ENCODE peak calls at places on chromosome 4, in eight cellular contexts. B is activated B cell treated with CpG ODN at 0.5 μM for 24 hours; Z is CD8-positive, alpha-beta T cell; M is type B pancreatic cell; F is kidney epithelial cell; X is tibial nerve; S is fibroblast of the aortic adventitia; L is epithelial cell of esophagus. D is an unnamed sample.

GRCh38 chr4:137651128-137651527 is 118.8 kb upstream of the PCDH18 start:
- DNase-seq in B (no peak), Z (no peak), M (no peak), F (peak; percentile 51), X (no peak), S (no peak), L (no peak), D (no peak)

GRCh38 chr4:129429566-129430339 is 333.8 kb downstream of the C4orf33 start:
- DNase-seq in B (no peak), Z (no peak), M (no peak), F (no peak), X (no peak), S (no peak), L (peak; percentile 32), D (no peak)

GRCh38 chr4:1907848-1908525 is 36.8 kb downstream of the NSD2 start:
- DNase-seq in B (no peak), Z (no peak), M (no peak), F (no peak), X (no peak), S (no peak), L (peak; percentile 97), D (no peak)

GRCh38 chr4:153223935-153224334 is 19.7 kb downstream of the TRIM2 start:
- DNase-seq in B (no peak), Z (no peak), M (no peak), F (peak; percentile 55), X (no peak), S (peak; percentile 87), L (peak; percentile 67), D (no peak)

GRCh38 chr4:13851541-13851940 is 224.0 kb upstream of the BOD1L1 start:
- DNase-seq in B (no peak), Z (no peak), M (no peak), F (no peak), X (no peak), S (no peak), L (no peak), D (no peak)

GRCh38 chr4:158255727-158256324 is 45.5 kb downstream of the TMEM144 start:
- DNase-seq in B (no peak), Z (no peak), M (no peak), F (no peak), X (no peak), S (peak; percentile 84), L (peak; percentile 60), D (no peak)

GRCh38 chr4:149708513-149709175 is 107.0 kb downstream of the IQCM start:
- DNase-seq in B (no peak), Z (no peak), M (no peak), F (peak; percentile 31), X (no peak), S (no peak), L (peak; percentile 90), D (no peak)

GRCh38 chr4:111957992-111958391 is 187.3 kb upstream of the FAM241A start:
- DNase-seq in B (no peak), Z (no peak), M (no peak), F (no peak), X (no peak), S (no peak), L (no peak), D (no peak)

GRCh38 chr4:173040200-173040599 is 128.4 kb upstream of the GALNT7 start:
- DNase-seq in B (no peak), Z (no peak), M (no peak), F (peak; percentile 70), X (no peak), S (peak; percentile 31), L (no peak), D (no peak)

GRCh38 chr4:18938343-18939109 is 917.0 kb upstream of the LCORL start:
- DNase-seq in B (no peak), Z (no peak), M (no peak), F (peak; percentile 51), X (no peak), S (no peak), L (no peak), D (no peak)

GRCh38 chr4:74041418-74041817 is 2.9 kb upstream of the CXCL3 start:
- DNase-seq in B (no peak), Z (no peak), M (no peak), F (no peak), X (no peak), S (no peak), L (no peak), D (no peak)

GRCh38 chr4:138297743-138298405 is 55.7 kb upstream of the SLC7A11 start:
- DNase-seq in B (no peak), Z (no peak), M (no peak), F (no peak), X (no peak), S (no peak), L (no peak), D (no peak)

GRCh38 chr4:64533637-64534036 is 124.4 kb upstream of the TECRL start:
- DNase-seq in B (no peak), Z (no peak), M (no peak), F (no peak), X (no peak), S (no peak), L (no peak), D (no peak)

GRCh38 chr4:64539234-64539849 is 130.1 kb upstream of the TECRL start:
- DNase-seq in B (no peak), Z (no peak), M (no peak), F (peak; percentile 16), X (no peak), S (peak; percentile 58), L (peak; percentile 77), D (no peak)

GRCh38 chr4:64533159-64533558 is 123.9 kb upstream of the TECRL start:
- DNase-seq in B (no peak), Z (no peak), M (no peak), F (no peak), X (no peak), S (no peak), L (no peak), D (no peak)

GRCh38 chr4:64538219-64538618 is 129.0 kb upstream of the TECRL start:
- DNase-seq in B (no peak), Z (no peak), M (no peak), F (no peak), X (no peak), S (no peak), L (no peak), D (no peak)
- TF ChIP-seq CTCF in B (no peak), Z (no peak), M (peak; percentile 35), F (peak; percentile 11), X (no peak), S (no peak), L (no peak), D (no peak)

GRCh38 chr4:47505666-47506065 is 20.6 kb downstream of the ATP10D start:
- DNase-seq in B (no peak), Z (no peak), M (no peak), F (no peak), X (no peak), S (no peak), L (no peak), D (no peak)

GRCh38 chr4:47513493-47513892 is 28.4 kb downstream of the ATP10D start:
- DNase-seq in B (no peak), Z (no peak), M (no peak), F (no peak), X (no peak), S (no peak), L (no peak), D (no peak)

GRCh38 chr4:47510036-47510435 is 25.0 kb downstream of the ATP10D start:
- DNase-seq in B (no peak), Z (no peak), M (no peak), F (no peak), X (no peak), S (no peak), L (no peak), D (no peak)

DNA sequence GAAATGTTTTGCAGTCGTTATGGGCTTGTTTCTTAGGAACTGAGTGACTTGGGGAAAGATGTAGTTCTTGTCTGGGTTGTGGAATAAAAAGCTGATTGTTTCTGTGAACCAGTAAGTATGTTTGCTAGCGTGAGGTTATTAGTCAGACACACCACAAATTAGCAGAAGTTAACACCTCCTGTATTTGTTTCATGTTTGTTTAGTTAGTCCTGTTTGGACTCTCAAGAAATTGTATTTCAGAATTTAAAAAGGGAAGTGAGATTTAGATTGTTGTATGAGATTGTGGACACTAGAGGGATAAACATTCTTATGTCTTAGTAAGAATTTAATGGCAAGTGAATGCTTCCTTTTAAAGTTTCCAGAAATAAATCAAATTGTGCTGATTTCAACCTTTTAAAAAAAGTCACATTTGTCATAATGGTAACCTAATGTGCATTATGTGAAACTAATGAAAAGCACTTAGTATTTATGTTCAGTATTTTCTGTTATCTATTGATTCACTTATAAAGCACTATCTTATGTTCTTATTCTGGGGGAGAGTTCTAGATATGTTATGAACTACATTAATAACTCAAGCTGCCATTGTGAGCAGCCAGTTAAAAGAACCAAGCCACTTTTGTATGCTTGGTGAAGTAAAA is 25.6 kb downstream of the ATP10D start:
- DNase-seq in B (no peak), Z (no peak), M (no peak), F (no peak), X (no peak), S (peak; percentile 58), L (peak; percentile 23), D (no peak)
- TF ChIP-seq CTCF in B (no peak), Z (no peak), M (peak; percentile 42), F (peak; percentile 5), X (peak; percentile 13), S (peak; percentile 31), L (no peak), D (no peak)

DNA sequence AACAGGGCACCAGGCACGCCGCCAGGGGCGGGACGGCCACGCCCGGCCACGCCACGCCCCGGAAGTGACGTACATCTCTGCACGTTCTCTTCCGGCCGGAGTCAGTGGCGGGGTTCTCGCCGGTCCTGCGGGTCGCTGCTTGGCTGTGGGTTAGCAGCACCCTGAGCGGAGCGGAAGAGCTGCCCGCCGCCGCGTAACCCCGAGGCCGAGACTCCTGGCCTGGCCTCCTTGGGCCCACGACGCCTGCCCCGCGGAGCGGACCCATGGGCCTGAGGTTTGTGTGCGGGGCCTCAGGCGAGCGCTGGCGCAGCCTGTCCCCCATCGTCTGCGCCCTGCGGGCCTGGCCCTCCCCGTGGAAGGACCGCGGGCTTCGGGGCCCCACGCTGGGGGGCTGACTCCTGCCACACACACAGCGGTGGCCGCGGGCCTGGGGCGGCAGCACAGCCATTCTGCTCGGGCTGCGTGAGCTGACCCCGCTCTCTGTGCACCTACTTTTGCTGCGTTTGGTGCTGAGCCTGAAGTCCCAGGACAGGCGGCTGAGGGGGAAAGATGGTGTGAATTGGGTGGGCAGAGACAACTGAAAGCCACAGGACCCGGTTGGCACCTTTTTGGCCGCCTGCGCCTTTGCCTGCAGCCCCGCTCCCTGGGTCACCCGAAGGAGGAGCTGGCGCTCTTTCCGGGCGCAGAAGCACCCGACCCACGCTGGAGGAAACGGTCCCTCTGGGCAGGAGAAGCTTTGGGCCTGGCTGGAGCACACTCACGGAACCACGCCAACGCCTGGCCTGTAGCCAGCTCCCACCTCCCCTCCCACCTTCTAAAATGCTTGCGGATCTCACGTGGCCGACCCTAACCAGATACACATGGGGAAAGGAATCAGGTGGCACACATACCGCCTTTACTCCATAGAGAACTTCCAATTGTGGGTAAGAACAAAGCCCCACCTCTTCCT is 28.1 kb downstream of the NOP14 start:
- DNase-seq in B (peak; percentile 99), Z (peak; percentile 99), M (peak; percentile 97), F (peak; percentile 67), X (peak; percentile 95), S (peak; percentile 86), L (peak; percentile 94), D (peak; percentile 93)
- TF ChIP-seq CTCF in B (no peak), Z (no peak), M (peak; percentile 34), F (no peak), X (peak; percentile 45), S (no peak), L (no peak), D (no peak)

DNA sequence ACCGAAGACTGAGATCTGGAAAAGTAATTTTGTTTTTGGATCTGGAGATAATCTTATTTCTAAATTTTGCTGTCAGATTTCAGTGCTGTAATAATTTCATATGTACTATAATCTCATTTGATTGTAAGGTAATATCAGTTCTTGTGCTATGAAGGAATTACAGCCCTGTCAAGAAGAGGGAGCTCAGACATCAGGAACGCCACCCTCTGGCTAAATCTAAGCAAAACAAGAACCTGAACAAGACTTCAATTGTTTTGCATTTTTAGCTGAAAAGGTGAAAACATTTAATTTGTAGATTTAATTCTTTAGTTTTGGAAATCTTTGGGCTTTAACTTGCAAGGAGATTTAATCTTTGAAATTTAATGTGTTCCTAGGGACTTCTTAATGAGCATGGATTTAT is 525.4 kb upstream of the HS3ST1 start:
- DNase-seq in B (no peak), Z (no peak), M (no peak), F (no peak), X (no peak), S (peak; percentile 80), L (peak; percentile 56), D (no peak)
- TF ChIP-seq CTCF in B (no peak), Z (no peak), M (peak; percentile 76), F (peak; percentile 39), X (peak; percentile 13), S (peak; percentile 71), L (peak; percentile 59), D (peak; percentile 35)

D was measured in D721Med.